ENCODE peak calls at places on chromosomes 16 and 17, in four cellular contexts. L is left lung, U is HL-60, F is fibroblast of lung. K is an unnamed sample.
A peak's percentile ranks its signal among the peaks of the same experiment; 100 is the strongest.

GRCh38 chr17:5526821-5527598 is 40.6 kb downstream of the MIS12 start:
- DNase-seq in U (peak; percentile 17), L (no peak), F (peak; percentile 94), K (peak; percentile 73)

GRCh38 chr16:57471852-57472664 is 9.6 kb downstream of the POLR2C start:
- DNase-seq in F (peak; percentile 4), L (no peak), U (no peak), K (no peak)

GRCh38 chr16:11794447-11794846 is 2.6 kb downstream of the ZC3H7A start:
- DNase-seq in L (no peak), F (no peak), U (no peak), K (no peak)

GRCh38 chr17:42122371-42123303 is at the start of gene HSPB9:
- DNase-seq in U (no peak), L (peak; percentile 88), F (no peak), K (no peak)

GRCh38 chr17:5769936-5770335 is 185.6 kb upstream of the NLRP1 start:
- DNase-seq in L (no peak), U (no peak), F (peak; percentile 7), K (no peak)

GRCh38 chr17:29111816-29112499 is 68.2 kb downstream of the MYO18A start:
- DNase-seq in L (peak; percentile 92), F (peak; percentile 70), U (peak; percentile 57), K (peak; percentile 50)

GRCh38 chr16:88303890-88304819 is 78.6 kb upstream of the ZNF469 start:
- DNase-seq in U (no peak), F (peak; percentile 95), L (peak; percentile 73), K (peak; percentile 78)

GRCh38 chr16:83113317-83113716 is 486.5 kb downstream of the CDH13 start:
- DNase-seq in L (no peak), F (peak; percentile 34), U (peak; percentile 1), K (peak; percentile 3)

GRCh38 chr17:61416211-61416539 is 16.5 kb downstream of the TBX2 start:
- DNase-seq in U (no peak), L (no peak), F (no peak), K (no peak)

GRCh38 chr17:77959926-77960521 is 1.5 kb downstream of the TNRC6C start:
- DNase-seq in U (no peak), L (no peak), F (peak; percentile 47), K (no peak)

GRCh38 chr17:53470626-53471025 is 352.1 kb upstream of the KIF2B start:
- DNase-seq in L (no peak), U (no peak), F (no peak), K (no peak)

GRCh38 chr16:69145658-69146057 is 13.2 kb downstream of the UTP4 start:
- DNase-seq in L (no peak), U (no peak), F (peak; percentile 21), K (no peak)

GRCh38 chr17:3594056-3594810 is 15.0 kb downstream of the TRPV1 start:
- DNase-seq in L (no peak), U (no peak), F (peak; percentile 55), K (no peak)